ENCODE peak calls at places on chromosomes 13 and 19, in nine cellular contexts. N is colonic mucosa; F is neuronal stem cell; S is CD4-positive, CD25-positive, alpha-beta regulatory T cell; O is A549; V is RPMI7951; E is HT1080; U is DMS79 treated with DMSO at 0.1 percent for 48 hours; Z is GM13977. I is an unnamed sample.
A peak's percentile ranks its signal among the peaks of the same experiment; 100 is the strongest.

GRCh38 chr13:112984954-112985802 is 16.2 kb downstream of the MCF2L start:
- DNase-seq in N (peak; percentile 85), F (no peak), S (no peak), O (no peak), V (no peak), E (no peak), U (no peak), Z (no peak), I (no peak)

GRCh38 chr19:8423821-8424223 is 10.7 kb downstream of the MARCHF2 start:
- DNase-seq in N (peak; percentile 86), F (peak; percentile 41), S (no peak), O (peak; percentile 93), V (peak; percentile 98), E (peak; percentile 96), U (no peak), Z (no peak), I (peak; percentile 94)

GRCh38 chr13:25186187-25186586 is 14.1 kb upstream of the AMER2 start:
- DNase-seq in N (no peak), F (no peak), S (no peak), O (no peak), V (no peak), E (no peak), U (no peak), Z (peak; percentile 43), I (no peak)

GRCh38 chr19:571127-571974 is 1.0 kb upstream of the BSG start:
- DNase-seq in N (peak; percentile 76), F (peak; percentile 56), S (peak; percentile 52), O (peak; percentile 76), V (peak; percentile 47), E (peak; percentile 40), U (peak; percentile 64), Z (peak; percentile 71), I (no peak)

GRCh38 chr19:860481-861098 is 1.1 kb downstream of the CFD start:
- DNase-seq in N (peak; percentile 71), F (peak; percentile 61), S (peak; percentile 62), O (peak; percentile 89), V (peak; percentile 50), E (no peak), U (peak; percentile 72), Z (peak; percentile 85), I (peak; percentile 51)

GRCh38 chr19:45761714-45762113 is 7.3 kb downstream of the SIX5 start:
- DNase-seq in N (no peak), F (no peak), S (no peak), O (no peak), V (no peak), E (no peak), U (no peak), Z (no peak), I (no peak)

GRCh38 chr19:18646535-18647370 is 9.9 kb downstream of the KLHL26 start:
- DNase-seq in N (no peak), F (no peak), S (no peak), O (no peak), V (no peak), E (no peak), U (peak; percentile 76), Z (no peak), I (no peak)

GRCh38 chr19:13103961-13104847 is 1.5 kb upstream of the LYL1 start:
- DNase-seq in N (peak; percentile 62), F (no peak), S (peak; percentile 57), O (no peak), V (no peak), E (no peak), U (no peak), Z (peak; percentile 88), I (peak; percentile 25)

GRCh38 chr13:70923863-70924752 is 815.9 kb upstream of the KLHL1 start:
- DNase-seq in N (no peak), F (no peak), S (no peak), O (no peak), V (peak; percentile 1), E (no peak), U (no peak), Z (no peak), I (no peak)